ENCODE peak calls at places on chromosomes 13 and 19, in seven cellular contexts. N is breast epithelium; K is psoas muscle; H is H9; C is suprapubic skin; W is SK-N-SH; F is CD8-positive, alpha-beta T cell. A is an unnamed sample. For H3K4me1 and H3K27me3, the result is how much of the 10 kb centered on the place peaks cover.

GRCh38 chr19:49442793-49443365 is 1.6 kb upstream of the SLC17A7 start:
- DNase-seq in N (peak), K (peak), H (peak), C (peak), W (peak), F (peak), A (peak)

GRCh38 chr19:677201-677600 is 1.0 kb downstream of the FSTL3 start:
- DNase-seq in N (peak), K (peak), H (no peak), C (no peak), W (peak), F (no peak), A (peak)

GRCh38 chr19:38034153-38034835 is 127.3 kb downstream of the SIPA1L3 start:
- DNase-seq in N (no peak), K (no peak), H (no peak), C (no peak), W (no peak), F (no peak), A (no peak)

GRCh38 chr13:75145926-75146325 is 336.0 kb downstream of the TBC1D4 start:
- DNase-seq in N (no peak), K (no peak), H (no peak), C (no peak), W (no peak), F (no peak), A (no peak)

GRCh38 chr13:75486146-75486545 is 4.2 kb upstream of the TBC1D4 start:
- DNase-seq in N (no peak), K (no peak), H (peak), C (no peak), W (no peak), F (no peak), A (no peak)

GRCh38 chr19:2095338-2095938 is 688 bp downstream of the MOB3A start:
- DNase-seq in N (no peak), K (peak), H (no peak), C (no peak), W (no peak), F (peak), A (no peak)

GRCh38 chr19:27846944-27847343 is 1366.0 kb downstream of the UQCRFS1 start:
- DNase-seq in N (no peak), K (no peak), H (no peak), C (no peak), W (no peak), F (no peak), A (no peak)

GRCh38 chr19:16324064-16324383 is 602 bp upstream of the KLF2 start:
- DNase-seq in N (no peak), K (no peak), H (no peak), C (no peak), W (no peak), F (no peak), A (no peak)

GRCh38 chr13:22487932-22488331 is 692.8 kb upstream of the SGCG start:
- DNase-seq in N (no peak), K (no peak), H (no peak), C (no peak), W (no peak), F (no peak), A (no peak)

GRCh38 chr19:12665281-12665573 is 1.3 kb downstream of the MAN2B1 start:
- DNase-seq in N (no peak), K (peak), H (no peak), C (no peak), W (no peak), F (peak), A (no peak)

GRCh38 chr13:75120071-75120470 is 361.9 kb downstream of the TBC1D4 start:
- DNase-seq in N (no peak), K (no peak), H (no peak), C (no peak), W (no peak), F (no peak), A (no peak)

GRCh38 chr19:39435499-39436349 is at the start of gene RPS16:
- DNase-seq in N (peak), K (peak), H (peak), C (peak), W (peak), F (peak), A (peak)

GRCh38 chr13:98083507-98083906 is 59.4 kb upstream of the FARP1 start:
- DNase-seq in N (no peak), K (no peak), H (no peak), C (no peak), W (no peak), F (no peak), A (no peak)

GRCh38 chr13:43146400-43146799 is 123.0 kb downstream of the DNAJC15 start:
- DNase-seq in N (no peak), K (no peak), H (no peak), C (no peak), W (no peak), F (no peak), A (no peak)

GRCh38 chr13:33251131-33251629 is 34.4 kb downstream of the STARD13 start:
- DNase-seq in N (no peak), K (no peak), H (no peak), C (no peak), W (peak), F (no peak), A (peak)

GRCh38 chr19:18660051-18660910 is 23.2 kb upstream of the CRTC1 start:
- DNase-seq in N (no peak), K (peak), H (no peak), C (no peak), W (no peak), F (no peak), A (peak)

GRCh38 chr13:62997696-62998095 is 1582.0 kb upstream of the PCDH20 start:
- DNase-seq in N (no peak), K (no peak), H (no peak), C (no peak), W (no peak), F (no peak), A (no peak)

GRCh38 chr19:55474269-55475265 is 1.9 kb upstream of the ZNF628 start:
- DNase-seq in N (no peak), K (no peak), H (peak), C (no peak), W (no peak), F (no peak), A (no peak)

GRCh38 chr13:24709186-24709913 is 29.1 kb downstream of the ATP12A start:
- DNase-seq in N (no peak), K (peak), H (no peak), C (no peak), W (no peak), F (peak), A (no peak)

GRCh38 chr19:12647490-12648071 is 19.0 kb downstream of the MAN2B1 start:
- DNase-seq in N (no peak), K (peak), H (peak), C (no peak), W (peak), F (no peak), A (no peak)

GRCh38 chr19:58409010-58409790 is 751 bp downstream of the ZNF584 start:
- DNase-seq in N (no peak), K (no peak), H (peak), C (no peak), W (peak), F (no peak), A (no peak)

GRCh38 chr13:41847216-41847615 is 113.7 kb downstream of the VWA8 start:
- DNase-seq in N (no peak), K (no peak), H (no peak), C (no peak), W (no peak), F (no peak), A (no peak)

GRCh38 chr13:26051231-26052135 is at the start of gene SHISA2:
- DNase-seq in N (no peak), K (peak), H (peak), C (no peak), W (peak), F (peak), A (no peak)

GRCh38 chr13:24745861-24746617 is 17.9 kb upstream of the RNF17 start:
- DNase-seq in N (no peak), K (no peak), H (no peak), C (no peak), W (no peak), F (no peak), A (no peak)

GRCh38 chr13:98784666-98785065 is 32.2 kb upstream of the SLC15A1 start:
- DNase-seq in N (no peak), K (no peak), H (no peak), C (no peak), W (no peak), F (no peak), A (no peak)

GRCh38 chr19:35350591-35350990 is 2.9 kb downstream of the FFAR1 start:
- DNase-seq in N (no peak), K (no peak), H (peak), C (peak), W (no peak), F (no peak), A (no peak)

GRCh38 chr13:46962286-46962941 is 65.6 kb upstream of the HTR2A start:
- DNase-seq in N (no peak), K (no peak), H (no peak), C (no peak), W (no peak), F (no peak), A (no peak)

GRCh38 chr13:62300021-62300420 is 884.4 kb upstream of the PCDH20 start:
- DNase-seq in N (no peak), K (no peak), H (no peak), C (no peak), W (no peak), F (no peak), A (no peak)

GRCh38 chr19:42023121-42023942 is 29.3 kb upstream of the ATP1A3 start:
- DNase-seq in N (no peak), K (peak), H (peak), C (no peak), W (peak), F (no peak), A (no peak)

GRCh38 chr13:25103711-25104110 is 7.8 kb downstream of the PABPC3 start:
- DNase-seq in N (no peak), K (no peak), H (no peak), C (no peak), W (no peak), F (no peak), A (no peak)

GRCh38 chr13:102620512-102620911 is 23.7 kb downstream of the TPP2 start:
- DNase-seq in N (no peak), K (no peak), H (no peak), C (no peak), W (no peak), F (no peak), A (no peak)

GRCh38 chr19:47005873-47006272 is 13.8 kb upstream of the NPAS1 start:
- DNase-seq in N (no peak), K (no peak), H (peak), C (no peak), W (peak), F (no peak), A (no peak)

GRCh38 chr19:18265611-18265981 is 8.7 kb downstream of the IQCN start:
- DNase-seq in N (no peak), K (no peak), H (no peak), C (no peak), W (no peak), F (no peak), A (no peak)

GRCh38 chr19:45767410-45767880 is 1.6 kb downstream of the SIX5 start:
- DNase-seq in N (peak), K (peak), H (peak), C (peak), W (no peak), F (no peak), A (no peak)

GRCh38 chr13:110666255-110666533 is 39.7 kb downstream of the CARS2 start:
- DNase-seq in N (no peak), K (no peak), H (no peak), C (no peak), W (no peak), F (no peak), A (no peak)

GRCh38 chr19:46537136-46538097 is 41.8 kb upstream of the PNMA8B start:
- DNase-seq in N (no peak), K (peak), H (peak), C (no peak), W (peak), F (peak), A (no peak)

GRCh38 chr13:22927008-22927393 is 253.8 kb upstream of the SGCG start:
- DNase-seq in N (no peak), K (no peak), H (no peak), C (peak), W (no peak), F (no peak), A (no peak)

GRCh38 chr19:39001016-39001415 is 25.5 kb upstream of the FBXO17 start:
- DNase-seq in N (no peak), K (no peak), H (no peak), C (no peak), W (no peak), F (no peak), A (no peak)

DNA sequence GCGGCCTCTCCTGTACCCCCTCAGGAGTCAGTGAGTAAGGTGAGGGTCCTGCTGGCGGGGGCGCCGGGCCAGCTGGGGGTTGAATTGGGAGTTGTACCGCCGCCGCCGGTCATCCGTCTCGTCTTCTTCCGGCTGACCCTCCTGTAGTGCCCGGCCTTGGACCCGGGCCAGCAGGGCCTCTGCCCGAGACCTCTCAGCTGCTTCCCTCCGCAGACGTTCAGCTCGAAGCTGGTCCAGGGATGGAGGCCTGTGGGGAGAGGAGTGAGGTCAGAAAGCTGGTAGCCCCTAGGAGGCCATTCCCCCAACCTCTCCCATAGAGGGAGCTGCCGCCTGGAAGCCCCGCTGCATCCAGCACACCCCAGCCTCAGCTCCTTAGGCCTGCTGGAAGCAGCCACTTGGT is 3.8 kb downstream of the LENG1 start:
- DNase-seq in N (no peak), K (no peak), H (no peak), C (no peak), W (no peak), F (no peak), A (no peak)
- H3K4me1 ChIP-seq in N (under half), K (under half), H (under half), C (under half), W (under half), F (half or more), A (under half)

DNA sequence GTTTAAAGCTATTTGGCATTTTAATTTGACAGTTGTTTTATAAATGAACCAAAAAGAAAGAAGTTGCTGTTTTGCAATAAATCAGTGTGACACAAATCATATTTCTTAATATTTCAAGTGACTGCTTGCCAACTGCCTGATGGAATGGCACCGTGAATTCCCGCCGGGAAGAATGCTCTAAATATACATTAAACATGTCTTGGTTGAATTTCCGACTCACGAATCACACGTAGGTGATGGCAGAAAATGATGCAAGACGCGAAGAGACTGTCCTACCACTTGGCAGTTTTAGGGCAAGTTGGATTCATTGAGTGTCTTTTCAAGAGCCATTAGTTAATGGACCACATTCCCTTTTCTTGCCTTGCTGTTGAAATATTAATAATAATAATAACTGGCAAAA is 3.1 kb upstream of the GJB2 start:
- DNase-seq in N (no peak), K (no peak), H (no peak), C (no peak), W (no peak), F (no peak), A (no peak)
- H3K27me3 ChIP-seq in N (under half), K (under half), H (under half), C (under half), W (half or more), F (under half), A (under half)

DNA sequence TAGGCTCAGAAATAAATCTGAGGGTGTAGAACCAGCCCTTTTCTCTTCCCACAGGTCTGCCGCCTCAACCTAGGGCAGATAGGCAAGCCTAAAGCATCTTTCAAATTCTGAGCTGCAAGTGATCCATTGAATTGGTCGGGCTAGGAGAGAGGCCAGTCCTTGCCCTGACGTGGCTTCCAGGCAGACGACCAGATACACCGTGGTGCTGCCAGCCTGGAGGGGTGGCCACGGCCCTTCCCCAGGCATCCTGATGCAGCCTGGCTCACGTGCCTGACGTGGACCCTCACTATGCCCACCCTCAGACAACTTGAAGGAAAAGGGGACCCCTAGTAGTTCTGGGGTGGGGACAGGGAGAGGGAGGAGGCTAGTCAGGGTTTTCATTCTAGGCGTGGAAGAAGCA is 859.3 kb upstream of the KLHL1 start:
- DNase-seq in N (no peak), K (no peak), H (no peak), C (no peak), W (no peak), F (no peak), A (no peak)
- H3K4me1 ChIP-seq in N (under half), K (under half), H (under half), C (under half), W (under half), F (under half), A (under half)

DNA sequence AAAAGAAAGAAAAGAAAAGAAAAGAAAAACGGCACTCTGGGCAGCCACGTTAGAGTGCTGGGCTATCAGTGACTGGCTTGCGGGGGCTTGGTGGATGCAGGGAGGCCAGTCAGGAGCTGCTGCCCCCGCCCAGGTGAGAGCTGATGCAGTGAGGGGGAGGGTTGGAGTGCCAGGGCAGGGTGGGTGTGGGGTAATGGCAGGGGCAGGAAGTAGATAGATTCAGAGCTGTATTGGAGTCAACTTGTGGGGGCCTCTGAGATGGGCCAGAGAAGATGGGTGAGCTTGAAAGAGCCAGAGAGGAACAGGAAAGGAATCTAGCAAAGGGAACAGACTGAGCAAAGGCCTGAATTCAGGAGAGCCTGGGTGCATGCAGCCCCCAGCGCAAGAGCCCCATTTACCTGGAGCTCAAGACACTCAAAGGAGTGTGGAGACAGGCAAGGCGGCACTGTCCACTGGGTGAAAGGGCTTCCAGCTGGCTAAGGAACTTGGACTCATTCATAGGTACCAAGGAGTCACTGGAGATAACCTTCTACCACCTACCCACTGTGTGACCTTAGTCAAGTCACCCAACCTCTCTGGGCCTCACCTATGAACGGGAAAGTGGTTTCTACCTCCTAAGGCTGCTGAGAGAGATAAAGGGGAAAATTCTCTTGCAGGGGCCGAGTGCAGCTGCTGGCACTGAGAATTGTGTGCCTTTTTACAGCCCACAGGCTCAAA is 20.2 kb downstream of the VSTM2B start:
- DNase-seq in N (no peak), K (no peak), H (peak), C (peak), W (no peak), F (no peak), A (no peak)
- H3K27me3 ChIP-seq in N (under half), K (under half), H (under half), C (under half), W (under half), F (under half), A (under half)

DNA sequence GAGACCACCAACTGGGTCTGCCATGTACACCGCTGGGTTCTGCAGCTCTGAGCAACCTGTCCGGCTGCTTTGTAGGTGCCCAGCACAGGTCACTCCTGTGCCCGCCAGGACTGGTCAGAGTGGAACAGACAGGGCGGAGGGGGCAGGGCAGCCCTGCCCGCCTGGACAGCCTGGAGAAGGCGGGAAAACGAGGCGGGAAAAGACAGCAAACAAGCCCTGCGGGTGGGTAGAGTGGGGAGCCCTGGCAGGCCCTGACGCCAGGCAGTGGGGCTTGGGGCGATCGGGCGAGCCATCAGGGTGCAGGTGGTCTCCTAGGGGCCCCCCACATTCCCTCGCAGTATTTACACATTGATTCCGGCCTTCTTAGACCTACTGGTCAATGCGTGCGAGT is 525 bp upstream of the UHRF1 start:
- DNase-seq in N (no peak), K (no peak), H (no peak), C (no peak), W (peak), F (no peak), A (no peak)
- H3K4me1 ChIP-seq in N (under half), K (under half), H (under half), C (under half), W (under half), F (under half), A (under half)

DNA sequence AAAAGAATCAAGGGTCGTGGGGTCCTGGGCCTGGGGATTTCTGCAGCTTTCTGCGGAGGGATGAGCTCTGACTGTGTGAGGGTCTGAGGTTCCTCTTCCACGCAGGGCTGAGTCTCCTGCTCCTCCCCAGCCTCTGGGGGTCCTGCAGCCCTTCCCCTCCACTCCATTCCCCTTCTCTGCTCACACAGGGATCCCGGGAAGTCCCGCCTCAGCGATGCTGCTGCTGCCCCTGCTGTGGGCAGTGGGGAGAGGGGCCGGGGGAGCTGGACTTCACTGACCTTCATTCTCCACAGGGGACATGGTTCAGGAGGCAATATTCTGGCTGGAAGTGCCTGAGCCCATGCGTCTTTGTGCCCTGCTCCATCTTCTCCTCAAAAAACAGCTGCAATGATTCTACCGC is 26.2 kb upstream of the CD33 start:
- DNase-seq in N (no peak), K (no peak), H (no peak), C (no peak), W (no peak), F (no peak), A (no peak)
- H3K27me3 ChIP-seq in N (under half), K (under half), H (under half), C (under half), W (half or more), F (under half), A (under half)

A was measured in thoracic aorta.